ENCODE peak calls at places on chromosomes 2 and 18, in four cellular contexts. V is Calu3, C is WERI-Rb-1, B is dorsolateral prefrontal cortex. A is an unnamed sample.

GRCh38 chr18:48321586-48321985 is 87.6 kb downstream of the ZBTB7C start:
- DNase-seq in V (no peak), C (no peak), B (no peak), A (no peak)

GRCh38 chr2:164903944-164904343 is 51.4 kb downstream of the SLC38A11 start:
- DNase-seq in V (peak), C (no peak), B (no peak), A (no peak)

GRCh38 chr2:44100351-44100750 is 68.3 kb upstream of the PPM1B start:
- DNase-seq in V (peak), C (peak), B (no peak), A (no peak)

GRCh38 chr18:26468931-26469340 is 79.4 kb downstream of the KCTD1 start:
- DNase-seq in V (peak), C (peak), B (no peak), A (no peak)

GRCh38 chr2:238286095-238286494 is 2.3 kb downstream of the PER2 start:
- DNase-seq in V (no peak), C (no peak), B (no peak), A (no peak)

GRCh38 chr2:225282858-225283693 is 116.4 kb upstream of the NYAP2 start:
- DNase-seq in V (peak), C (peak), B (peak), A (no peak)

GRCh38 chr2:159219394-159219998 is 67.0 kb downstream of the WDSUB1 start:
- DNase-seq in V (no peak), C (no peak), B (no peak), A (no peak)

GRCh38 chr2:33372940-33373553 is 103.4 kb upstream of the RASGRP3 start:
- DNase-seq in V (peak), C (peak), B (no peak), A (no peak)

GRCh38 chr2:12839339-12839738 is 122.6 kb downstream of the TRIB2 start:
- DNase-seq in V (no peak), C (no peak), B (no peak), A (no peak)

GRCh38 chr2:237182422-237183123 is 96.9 kb downstream of the COPS8 start:
- DNase-seq in V (no peak), C (no peak), B (no peak), A (no peak)

GRCh38 chr2:191691016-191691725 is 13.2 kb downstream of the NABP1 start:
- DNase-seq in V (peak), C (peak), B (no peak), A (no peak)

GRCh38 chr2:55995206-55995605 is 71.6 kb upstream of the EFEMP1 start:
- DNase-seq in V (no peak), C (no peak), B (no peak), A (no peak)

GRCh38 chr18:41695441-41695840 is 259.6 kb upstream of the PIK3C3 start:
- DNase-seq in V (no peak), C (no peak), B (no peak), A (no peak)

GRCh38 chr2:58794103-58794502 is 553.0 kb upstream of the FANCL start:
- DNase-seq in V (no peak), C (no peak), B (no peak), A (no peak)

GRCh38 chr2:211434773-211435172 is 878.4 kb downstream of the CPS1 start:
- DNase-seq in V (no peak), C (no peak), B (no peak), A (no peak)

GRCh38 chr2:99818842-99819241 is 323.5 kb downstream of the AFF3 start:
- DNase-seq in V (no peak), C (no peak), B (no peak), A (no peak)

GRCh38 chr2:113173563-113174368 is at the start of gene PSD4:
- DNase-seq in V (no peak), C (no peak), B (no peak), A (no peak)

GRCh38 chr2:126749537-126749936 is 93.6 kb downstream of the GYPC start:
- DNase-seq in V (no peak), C (no peak), B (no peak), A (no peak)
- TF ChIP-seq CTCF in V (no peak), C (no peak), B (no peak), A (no peak)

GRCh38 chr2:3453196-3453845 is 66.0 kb downstream of the ADI1 start:
- DNase-seq in V (no peak), C (no peak), B (no peak), A (no peak)

GRCh38 chr2:3454802-3455201 is 64.5 kb downstream of the ADI1 start:
- DNase-seq in V (no peak), C (no peak), B (no peak), A (no peak)

GRCh38 chr2:3450385-3451031 is 68.8 kb downstream of the ADI1 start:
- DNase-seq in V (no peak), C (no peak), B (no peak), A (no peak)

GRCh38 chr2:3449936-3450335 is 69.4 kb downstream of the ADI1 start:
- DNase-seq in V (no peak), C (no peak), B (no peak), A (no peak)

DNA sequence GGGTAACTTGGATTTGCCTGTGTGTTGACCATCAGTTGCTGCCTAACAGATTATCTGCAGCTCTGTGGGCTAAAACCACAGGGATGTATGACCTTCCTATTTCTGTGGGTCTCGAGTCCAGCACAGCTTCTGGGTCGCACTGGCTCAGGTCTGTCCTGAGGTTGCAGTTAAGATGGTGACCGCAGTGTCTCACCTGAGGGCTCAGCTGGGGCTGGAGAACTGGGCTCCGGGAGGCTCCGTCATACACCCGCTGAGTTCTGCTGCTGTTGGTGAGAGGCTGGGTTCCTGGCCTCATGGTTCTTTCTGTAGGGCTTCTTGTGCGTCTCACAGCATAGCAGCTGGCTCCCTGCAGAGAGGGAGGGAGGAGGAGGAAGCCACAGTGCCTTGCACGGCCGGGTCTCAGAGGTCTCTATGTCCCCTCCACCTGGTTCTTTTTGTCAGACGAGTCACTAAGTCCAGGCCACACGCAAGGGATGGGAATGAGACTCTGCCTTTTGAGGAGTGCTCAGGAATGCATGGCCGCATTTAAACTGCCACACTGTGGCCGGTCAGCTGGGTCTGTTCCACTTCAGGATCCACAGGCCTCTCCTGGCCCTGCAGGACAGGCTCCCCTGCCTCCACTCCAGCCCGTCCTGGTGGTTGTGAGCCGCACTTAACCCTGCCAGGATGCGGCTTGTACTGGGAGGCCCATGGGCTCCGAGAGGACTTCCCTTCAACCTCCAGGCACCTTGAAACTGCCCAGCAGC is 67.2 kb downstream of the ADI1 start:
- DNase-seq in V (no peak), C (no peak), B (no peak), A (no peak)
- TF ChIP-seq CTCF in V (no peak), C (no peak), B (no peak), A (no peak)

GRCh38 chr2:31235504-31235902 is 1.6 kb downstream of the EHD3 start:
- DNase-seq in V (no peak), C (no peak), B (no peak), A (no peak)
- TF ChIP-seq CTCF in V (no peak), C (no peak), B (no peak), A (no peak)

GRCh38 chr2:151343073-151343472 is 14.3 kb upstream of the TNFAIP6 start:
- DNase-seq in V (no peak), C (no peak), B (no peak), A (no peak)

GRCh38 chr2:151334082-151334815 is 23.1 kb upstream of the TNFAIP6 start:
- DNase-seq in V (peak), C (no peak), B (no peak), A (no peak)

GRCh38 chr2:151338115-151338514 is 19.3 kb upstream of the TNFAIP6 start:
- DNase-seq in V (no peak), C (no peak), B (no peak), A (no peak)

GRCh38 chr2:151337643-151338042 is 19.7 kb upstream of the TNFAIP6 start:
- DNase-seq in V (no peak), C (no peak), B (no peak), A (no peak)

GRCh38 chr2:151339168-151339567 is 18.2 kb upstream of the TNFAIP6 start:
- DNase-seq in V (no peak), C (no peak), B (no peak), A (no peak)
- TF ChIP-seq CTCF in V (no peak), C (no peak), B (no peak), A (no peak)

GRCh38 chr2:197498627-197498936 is 1.1 kb downstream of the HSPD1 start:
- DNase-seq in V (no peak), C (no peak), B (no peak), A (no peak)

GRCh38 chr2:197500503-197501179 is 462 bp downstream of the HSPE1 start:
- DNase-seq in V (no peak), C (no peak), B (no peak), A (no peak)

GRCh38 chr2:197498937-197499593 is 575 bp downstream of the HSPD1 start:
- DNase-seq in V (peak), C (peak), B (peak), A (no peak)

GRCh38 chr2:197502201-197502600 is 2.0 kb downstream of the HSPE1 start:
- DNase-seq in V (no peak), C (no peak), B (no peak), A (no peak)

DNA sequence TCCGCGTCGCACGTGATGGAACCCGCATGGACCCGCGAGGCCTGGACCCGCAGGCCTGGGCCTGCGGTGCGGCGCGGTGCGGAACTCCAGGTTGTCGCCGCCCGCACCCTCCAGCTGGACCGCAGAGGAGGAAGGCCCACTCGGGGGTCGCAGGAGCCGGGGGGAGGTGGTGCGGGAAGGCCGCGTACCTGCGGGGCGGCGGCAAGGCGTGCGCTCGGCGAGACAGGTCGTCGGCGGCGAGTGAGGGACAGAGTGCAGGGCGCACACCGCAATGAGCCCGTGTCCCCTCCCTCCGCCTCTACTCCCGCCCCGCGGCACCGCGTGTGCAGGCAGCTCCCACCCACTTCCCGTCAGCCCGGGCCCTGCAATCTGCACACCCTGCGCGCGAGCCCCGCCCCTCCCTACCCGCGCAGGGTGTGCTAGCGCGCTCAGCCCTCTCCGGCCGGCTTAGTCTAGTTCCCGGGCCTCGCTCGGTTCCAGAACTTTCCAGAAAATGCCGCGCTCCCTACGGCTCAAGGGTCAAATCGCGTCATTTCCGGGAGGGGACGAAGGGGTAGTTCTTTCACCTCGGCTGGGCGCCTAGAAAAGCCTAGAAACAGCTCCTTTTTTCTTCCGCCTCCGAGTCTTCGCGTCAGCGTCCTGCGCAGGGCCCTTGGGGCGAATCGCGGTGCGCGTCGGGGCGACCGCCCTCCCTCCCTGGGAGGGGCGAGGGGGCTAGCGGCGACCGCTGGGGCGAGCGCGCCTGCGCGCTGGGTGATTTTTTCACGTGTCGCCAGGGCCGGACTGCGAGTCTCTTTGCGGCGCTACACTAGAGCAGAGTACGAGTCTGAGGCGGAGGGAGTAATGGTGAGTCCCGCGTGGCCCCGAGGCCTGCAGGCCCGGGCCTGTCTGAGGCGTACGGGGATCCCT is at the start of the genes HSPD1 and HSPE1:
- DNase-seq in V (peak), C (peak), B (peak), A (peak)
- TF ChIP-seq CTCF in V (no peak), C (no peak), B (peak), A (no peak)